ENCODE peak calls at places on chromosome 17, in six cellular contexts. R, P, I, G, N and H are unnamed samples.
A peak's percentile ranks its signal among the peaks of the same experiment; 100 is the strongest.

GRCh38 chr17:63772801-63773271 is 561 bp downstream of the CCDC47 start:
- DNase-seq in R (no peak), P (peak; percentile 34), I (peak; percentile 31), G (no peak), N (no peak), H (peak; percentile 51)

GRCh38 chr17:229945-230235 is 48.4 kb upstream of the DOC2B start:
- DNase-seq in R (no peak), P (no peak), I (no peak), G (no peak), N (no peak), H (no peak)

GRCh38 chr17:1398900-1399299 is 1.1 kb downstream of the YWHAE start:
- DNase-seq in R (no peak), P (peak; percentile 37), I (no peak), G (peak; percentile 47), N (no peak), H (peak; percentile 33)

GRCh38 chr17:1560582-1561170 is 1.9 kb downstream of the PITPNA start:
- DNase-seq in R (no peak), P (no peak), I (no peak), G (peak; percentile 29), N (no peak), H (no peak)

GRCh38 chr17:62684179-62684578 is 56.7 kb downstream of the MRC2 start:
- DNase-seq in R (no peak), P (no peak), I (no peak), G (no peak), N (no peak), H (no peak)

GRCh38 chr17:65092262-65092661 is 35.7 kb upstream of the GNA13 start:
- DNase-seq in R (no peak), P (peak; percentile 64), I (no peak), G (no peak), N (no peak), H (no peak)

GRCh38 chr17:74478369-74479100 is 12.1 kb downstream of the CD300A start:
- DNase-seq in R (no peak), P (no peak), I (no peak), G (no peak), N (peak; percentile 69), H (peak; percentile 87)

GRCh38 chr17:27206447-27206846 is 87.5 kb upstream of the WSB1 start:
- DNase-seq in R (peak; percentile 20), P (peak; percentile 22), I (peak; percentile 8), G (no peak), N (no peak), H (peak; percentile 62)

GRCh38 chr17:37124074-37124824 is 175.5 kb downstream of the AATF start:
- DNase-seq in R (no peak), P (no peak), I (no peak), G (no peak), N (no peak), H (peak; percentile 85)

GRCh38 chr17:13024526-13025263 is 6.9 kb upstream of the ELAC2 start:
- DNase-seq in R (peak; percentile 77), P (peak; percentile 75), I (peak; percentile 55), G (peak; percentile 71), N (no peak), H (peak; percentile 70)

GRCh38 chr17:58991718-58992331 is 114.9 kb downstream of the TRIM37 start:
- DNase-seq in R (no peak), P (peak; percentile 37), I (peak; percentile 47), G (no peak), N (peak; percentile 39), H (no peak)

GRCh38 chr17:66863820-66864219 is 28.9 kb downstream of the CACNG5 start:
- DNase-seq in R (no peak), P (no peak), I (no peak), G (no peak), N (no peak), H (no peak)

GRCh38 chr17:32487460-32488176 is 825 bp downstream of the CDK5R1 start:
- DNase-seq in R (no peak), P (peak; percentile 31), I (no peak), G (peak; percentile 24), N (no peak), H (no peak)

GRCh38 chr17:29933379-29933778 is 3.4 kb upstream of the SSH2 start:
- DNase-seq in R (no peak), P (peak; percentile 61), I (peak; percentile 52), G (peak; percentile 24), N (no peak), H (peak; percentile 20)

GRCh38 chr17:31269597-31269996 is 27.4 kb downstream of the OMG start:
- DNase-seq in R (no peak), P (peak; percentile 53), I (peak; percentile 64), G (peak; percentile 88), N (no peak), H (no peak)

GRCh38 chr17:33487187-33487586 is 194.1 kb upstream of the ASIC2 start:
- DNase-seq in R (no peak), P (no peak), I (no peak), G (no peak), N (no peak), H (no peak)

GRCh38 chr17:12918132-12918531 is 99.7 kb downstream of the ELAC2 start:
- DNase-seq in R (no peak), P (no peak), I (no peak), G (no peak), N (no peak), H (no peak)

GRCh38 chr17:28478940-28479615 is 5.6 kb downstream of the SLC13A2 start:
- DNase-seq in R (no peak), P (no peak), I (no peak), G (no peak), N (no peak), H (peak; percentile 59)

GRCh38 chr17:52157161-52157560 is 1.4 kb downstream of the CA10 start:
- DNase-seq in R (no peak), P (no peak), I (no peak), G (no peak), N (no peak), H (no peak)

GRCh38 chr17:61129876-61130275 is 269.8 kb upstream of the TBX2 start:
- DNase-seq in R (no peak), P (no peak), I (no peak), G (no peak), N (no peak), H (no peak)

GRCh38 chr17:8803531-8804416 is 4.6 kb upstream of the MFSD6L start:
- DNase-seq in R (no peak), P (peak; percentile 32), I (peak; percentile 31), G (no peak), N (no peak), H (peak; percentile 11)

GRCh38 chr17:30939059-30939689 is 17.4 kb downstream of the ADAP2 start:
- DNase-seq in R (no peak), P (no peak), I (no peak), G (no peak), N (peak; percentile 17), H (no peak)

GRCh38 chr17:1649844-1650409 is at the start of gene RILP:
- DNase-seq in R (peak; percentile 78), P (peak; percentile 74), I (peak; percentile 89), G (peak; percentile 61), N (no peak), H (peak; percentile 78)

GRCh38 chr17:46023783-46024388 is 24.8 kb downstream of the STH start:
- DNase-seq in R (no peak), P (no peak), I (no peak), G (no peak), N (no peak), H (no peak)

GRCh38 chr17:67477687-67478086 is 100.6 kb downstream of the PITPNC1 start:
- DNase-seq in R (no peak), P (no peak), I (no peak), G (no peak), N (no peak), H (no peak)

GRCh38 chr17:82320956-82321927 is 3.8 kb upstream of the CD7 start:
- DNase-seq in R (peak; percentile 87), P (no peak), I (no peak), G (no peak), N (no peak), H (peak; percentile 41)

GRCh38 chr17:79979841-79980215 is 55.8 kb downstream of the TBC1D16 start:
- DNase-seq in R (no peak), P (no peak), I (no peak), G (no peak), N (no peak), H (no peak)

GRCh38 chr17:68963958-68964357 is 8.8 kb upstream of the ABCA8 start:
- DNase-seq in R (no peak), P (no peak), I (no peak), G (no peak), N (no peak), H (no peak)

GRCh38 chr17:42814633-42815399 is 9.3 kb downstream of the BECN1 start:
- DNase-seq in R (no peak), P (no peak), I (no peak), G (peak; percentile 63), N (no peak), H (no peak)
- TF ChIP-seq MAX in R (no peak), P (no peak), I (no peak), G (no peak), N (no peak), H (no peak)

DNA sequence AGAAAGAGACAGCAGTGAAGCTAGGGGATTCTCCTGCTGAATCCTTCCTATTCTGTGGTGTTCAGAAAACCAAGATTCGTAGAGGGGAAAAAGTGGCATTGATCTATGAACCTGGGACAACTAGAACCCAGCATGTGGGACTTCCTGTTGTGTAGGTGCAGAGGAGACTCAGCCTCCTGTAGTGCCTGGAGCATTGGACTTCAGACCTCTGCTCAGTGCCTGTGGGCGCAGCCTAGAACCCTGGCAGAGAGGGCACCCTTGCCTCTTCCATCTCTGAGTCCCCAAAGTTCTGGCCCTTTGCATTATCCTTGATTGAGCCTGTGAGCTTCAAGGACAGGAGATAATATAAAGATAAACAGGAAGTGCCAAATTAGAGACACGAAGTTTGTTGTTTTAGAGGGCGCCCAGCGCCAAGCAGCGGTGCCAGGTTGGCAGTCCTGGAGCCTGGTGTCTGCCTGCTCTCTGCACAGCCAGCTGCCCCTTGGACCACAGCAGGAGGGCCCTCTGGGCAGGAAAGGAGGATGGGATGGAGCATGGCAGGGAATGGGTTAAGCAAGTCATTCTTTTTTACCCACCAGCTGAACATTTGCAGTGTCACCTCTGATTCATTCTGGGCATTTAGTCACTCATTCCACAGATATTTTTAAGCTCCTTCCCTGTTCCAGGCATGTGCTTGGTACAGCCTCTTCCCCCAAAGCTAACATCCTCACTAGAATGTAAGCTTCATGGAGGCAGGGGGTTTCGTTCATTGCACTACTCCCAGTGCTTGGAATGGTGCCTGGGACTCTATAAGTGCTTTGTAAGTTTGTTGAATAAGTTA is 11.9 kb upstream of the SP6 start:
- DNase-seq in R (no peak), P (peak; percentile 87), I (no peak), G (no peak), N (no peak), H (no peak)
- TF ChIP-seq MYC in R (no peak), P (peak; percentile 66), I (no peak), G (no peak), N (no peak), H (no peak)

GRCh38 chr17:19336938-19337711 is 25.4 kb downstream of the B9D1 start:
- DNase-seq in R (no peak), P (peak; percentile 39), I (peak; percentile 68), G (no peak), N (no peak), H (no peak)
- TF ChIP-seq POLR2A in R (no peak), P (peak; percentile 3), I (peak; percentile 46), G (no peak), N (peak; percentile 46), H (no peak)

GRCh38 chr17:20852541-20853370 is 190.1 kb downstream of the USP22 start:
- DNase-seq in R (no peak), P (peak; percentile 48), I (no peak), G (no peak), N (no peak), H (peak; percentile 79)
- TF ChIP-seq MAX in R (no peak), P (no peak), I (no peak), G (no peak), N (no peak), H (no peak)